ENCODE peak calls at places on chromosomes 4 and X, in ten cellular contexts. Y is KG1; D is iPS DF 6.9; I is AG20443; A is uterus; N is anterior cingulate cortex; Z is fibroblast of the conjunctiva; O is CD4-positive, alpha-beta memory T cell; V is progenitor cell of endocrine pancreas; F is MM.1S. K is an unnamed sample.

GRCh38 chr4:1571165-1571908 is 112.8 kb downstream of the FAM53A start:
- DNase-seq in Y (no peak), D (no peak), I (no peak), A (no peak), N (no peak), Z (no peak), O (no peak), V (no peak), F (no peak), K (no peak)

GRCh38 chrX:31353095-31353494 is 281.3 kb upstream of the FTHL17 start:
- DNase-seq in Y (no peak), D (no peak), I (peak), A (no peak), N (no peak), Z (peak), O (no peak), V (no peak), F (no peak), K (no peak)

GRCh38 chr4:150237110-150237852 is 159.0 kb downstream of the DCLK2 start:
- DNase-seq in Y (no peak), D (no peak), I (peak), A (no peak), N (no peak), Z (peak), O (no peak), V (no peak), F (no peak), K (no peak)

GRCh38 chr4:11468901-11469300 is 40.2 kb upstream of the HS3ST1 start:
- DNase-seq in Y (no peak), D (peak), I (no peak), A (no peak), N (no peak), Z (no peak), O (no peak), V (no peak), F (peak), K (no peak)

GRCh38 chr4:113499696-113500095 is 261.8 kb downstream of the CAMK2D start:
- DNase-seq in Y (no peak), D (no peak), I (peak), A (no peak), N (no peak), Z (peak), O (no peak), V (no peak), F (no peak), K (no peak)

GRCh38 chrX:63750846-63751245 is 34.2 kb downstream of the ARHGEF9 start:
- DNase-seq in Y (no peak), D (no peak), I (no peak), A (no peak), N (no peak), Z (no peak), O (no peak), V (no peak), F (no peak), K (no peak)

GRCh38 chrX:143788265-143788664 is 67.7 kb upstream of the SPANXN2 start:
- DNase-seq in Y (no peak), D (no peak), I (peak), A (no peak), N (no peak), Z (peak), O (no peak), V (no peak), F (peak), K (no peak)

GRCh38 chrX:50691820-50692219 is 122.2 kb downstream of the SHROOM4 start:
- DNase-seq in Y (no peak), D (peak), I (peak), A (no peak), N (no peak), Z (peak), O (peak), V (no peak), F (peak), K (no peak)

GRCh38 chrX:38175140-38175539 is 45.5 kb downstream of the SRPX start:
- DNase-seq in Y (peak), D (peak), I (no peak), A (no peak), N (no peak), Z (no peak), O (no peak), V (peak), F (peak), K (no peak)

GRCh38 chr4:5932021-5932553 is 39.2 kb upstream of the CRMP1 start:
- DNase-seq in Y (no peak), D (no peak), I (no peak), A (no peak), N (no peak), Z (no peak), O (no peak), V (no peak), F (no peak), K (no peak)

GRCh38 chrX:46913710-46914109 is 1.5 kb downstream of the JADE3 start:
- DNase-seq in Y (no peak), D (no peak), I (peak), A (peak), N (no peak), Z (no peak), O (no peak), V (peak), F (no peak), K (no peak)

GRCh38 chr4:21307709-21308108 is 607.5 kb downstream of the PACRGL start:
- DNase-seq in Y (no peak), D (no peak), I (no peak), A (no peak), N (no peak), Z (no peak), O (no peak), V (no peak), F (no peak), K (no peak)

GRCh38 chrX:38878674-38879375 is 77.6 kb downstream of the MID1IP1 start:
- DNase-seq in Y (no peak), D (no peak), I (no peak), A (no peak), N (no peak), Z (no peak), O (no peak), V (no peak), F (no peak), K (no peak)

GRCh38 chrX:102995316-102995715 is 58.2 kb downstream of the RAB40AL start:
- DNase-seq in Y (no peak), D (no peak), I (peak), A (no peak), N (no peak), Z (no peak), O (no peak), V (no peak), F (no peak), K (no peak)

GRCh38 chr4:174222266-174222872 is 61.1 kb downstream of the FBXO8 start:
- DNase-seq in Y (no peak), D (no peak), I (peak), A (no peak), N (no peak), Z (no peak), O (no peak), V (no peak), F (peak), K (no peak)

GRCh38 chrX:10608099-10608498 is 12.3 kb downstream of the MID1 start:
- DNase-seq in Y (no peak), D (no peak), I (no peak), A (no peak), N (no peak), Z (peak), O (no peak), V (no peak), F (no peak), K (no peak)

GRCh38 chrX:72094894-72095293 is 36.8 kb downstream of the RTL5 start:
- DNase-seq in Y (no peak), D (no peak), I (no peak), A (no peak), N (no peak), Z (no peak), O (peak), V (no peak), F (peak), K (no peak)

GRCh38 chr4:587671-588350 is 11.7 kb upstream of the TMEM271 start:
- DNase-seq in Y (no peak), D (no peak), I (no peak), A (no peak), N (no peak), Z (no peak), O (no peak), V (no peak), F (no peak), K (no peak)

K was measured in tibial artery.